ENCODE peak calls at places on chromosomes 11 and 22, in nine cellular contexts. K is T-helper 1 cell; W is HS-27A; U is HFFc6; J is iris pigment epithelial cell; L is AG09309; G is naive B cell; N is A549; H is CD4-positive, CD25-positive, alpha-beta regulatory T cell. M is an unnamed sample.

GRCh38 chr11:117438371-117439000 is 110.8 kb downstream of the CEP164 start:
- DNase-seq in K (no peak), W (no peak), U (no peak), J (no peak), L (no peak), G (no peak), N (no peak), H (no peak), M (peak; percentile 46)

GRCh38 chr11:75869661-75870455 is 54.8 kb downstream of the UVRAG start:
- DNase-seq in K (no peak), W (no peak), U (no peak), J (no peak), L (no peak), G (no peak), N (no peak), H (no peak), M (no peak)

GRCh38 chr11:78022397-78023396 is at the start of gene KCTD14:
- DNase-seq in K (no peak), W (no peak), U (no peak), J (no peak), L (no peak), G (no peak), N (no peak), H (no peak), M (no peak)

GRCh38 chr11:69008774-69009440 is 4.1 kb downstream of the MRGPRF start:
- DNase-seq in K (no peak), W (peak; percentile 95), U (peak; percentile 98), J (peak; percentile 98), L (peak; percentile 89), G (no peak), N (peak; percentile 96), H (no peak), M (no peak)

GRCh38 chr22:19568337-19569311 is 44.4 kb upstream of the CLDN5 start:
- DNase-seq in K (no peak), W (no peak), U (peak; percentile 90), J (peak; percentile 94), L (peak; percentile 93), G (no peak), N (no peak), H (no peak), M (no peak)

GRCh38 chr22:20943104-20943933 is 23.7 kb upstream of the AIFM3 start:
- DNase-seq in K (no peak), W (no peak), U (no peak), J (no peak), L (no peak), G (no peak), N (no peak), H (no peak), M (no peak)

GRCh38 chr22:42074153-42074750 is at the start of gene PHETA2:
- DNase-seq in K (peak; percentile 47), W (no peak), U (no peak), J (peak; percentile 49), L (no peak), G (peak; percentile 54), N (no peak), H (peak; percentile 51), M (no peak)

GRCh38 chr22:24938741-24939341 is 7.7 kb downstream of the LHFPL7 start:
- DNase-seq in K (peak; percentile 24), W (no peak), U (peak; percentile 20), J (peak; percentile 33), L (no peak), G (peak; percentile 14), N (peak; percentile 40), H (peak; percentile 33), M (peak; percentile 62)

GRCh38 chr11:134481135-134481534 is 69.1 kb upstream of the B3GAT1 start:
- DNase-seq in K (no peak), W (no peak), U (no peak), J (no peak), L (no peak), G (no peak), N (no peak), H (no peak), M (no peak)

GRCh38 chr11:61834278-61835004 is 6.3 kb downstream of the FADS2 start:
- DNase-seq in K (no peak), W (no peak), U (no peak), J (peak; percentile 81), L (no peak), G (peak; percentile 50), N (no peak), H (peak; percentile 21), M (peak; percentile 99)

GRCh38 chr11:79371724-79372123 is 69.1 kb downstream of the TENM4 start:
- DNase-seq in K (no peak), W (no peak), U (no peak), J (no peak), L (no peak), G (no peak), N (no peak), H (no peak), M (no peak)

GRCh38 chr11:79437274-79437980 is 3.4 kb downstream of the TENM4 start:
- DNase-seq in K (no peak), W (no peak), U (peak; percentile 46), J (peak; percentile 51), L (no peak), G (no peak), N (no peak), H (no peak), M (peak; percentile 55)

GRCh38 chr22:47237890-47238480 is 475.5 kb downstream of the TBC1D22A start:
- DNase-seq in K (no peak), W (no peak), U (no peak), J (no peak), L (no peak), G (no peak), N (no peak), H (no peak), M (no peak)

GRCh38 chr11:35163707-35164496 is 24.9 kb downstream of the CD44 start:
- DNase-seq in K (peak; percentile 39), W (no peak), U (no peak), J (peak; percentile 60), L (no peak), G (no peak), N (no peak), H (peak; percentile 68), M (no peak)

GRCh38 chr11:65973439-65974110 is 12.0 kb downstream of the SART1 start:
- DNase-seq in K (no peak), W (no peak), U (peak; percentile 41), J (peak; percentile 37), L (no peak), G (no peak), N (no peak), H (no peak), M (no peak)

GRCh38 chr11:88553204-88553603 is 215.7 kb upstream of the CTSC start:
- DNase-seq in K (no peak), W (no peak), U (no peak), J (no peak), L (no peak), G (no peak), N (no peak), H (no peak), M (no peak)

GRCh38 chr11:34809191-34810106 is 106.7 kb downstream of the APIP start:
- DNase-seq in K (no peak), W (no peak), U (peak; percentile 25), J (peak; percentile 52), L (no peak), G (no peak), N (no peak), H (no peak), M (peak; percentile 33)

GRCh38 chr22:40043793-40044101 is 49.0 kb downstream of the FAM83F start:
- DNase-seq in K (no peak), W (no peak), U (no peak), J (no peak), L (no peak), G (no peak), N (no peak), H (no peak), M (no peak)

GRCh38 chr22:43883012-43883661 is 8.7 kb downstream of the PNPLA5 start:
- DNase-seq in K (peak; percentile 31), W (no peak), U (peak; percentile 73), J (peak; percentile 85), L (no peak), G (peak; percentile 29), N (peak; percentile 67), H (peak; percentile 28), M (peak; percentile 63)

GRCh38 chr11:60838132-60838531 is 3.8 kb upstream of the CCDC86 start:
- DNase-seq in K (no peak), W (no peak), U (no peak), J (no peak), L (no peak), G (no peak), N (no peak), H (no peak), M (no peak)

GRCh38 chr22:30872282-30873041 is 96.1 kb downstream of the MORC2 start:
- DNase-seq in K (no peak), W (no peak), U (no peak), J (no peak), L (no peak), G (no peak), N (no peak), H (no peak), M (peak; percentile 43)

GRCh38 chr22:49086606-49087157 is 741.0 kb downstream of the BRD1 start:
- DNase-seq in K (no peak), W (no peak), U (no peak), J (no peak), L (no peak), G (no peak), N (no peak), H (no peak), M (no peak)

GRCh38 chr11:108933630-108934029 is 268.8 kb downstream of the DDX10 start:
- DNase-seq in K (no peak), W (no peak), U (peak; percentile 55), J (peak; percentile 86), L (no peak), G (no peak), N (no peak), H (no peak), M (no peak)

GRCh38 chr22:22578702-22579424 is 19.8 kb upstream of the PRAME start:
- DNase-seq in K (no peak), W (no peak), U (peak; percentile 5), J (peak; percentile 77), L (no peak), G (no peak), N (no peak), H (no peak), M (peak; percentile 27)

GRCh38 chr11:62400760-62401159 is 18.1 kb upstream of the SCGB1A1 start:
- DNase-seq in K (no peak), W (peak; percentile 52), U (peak; percentile 72), J (peak; percentile 62), L (peak; percentile 46), G (no peak), N (no peak), H (no peak), M (no peak)

GRCh38 chr11:96028746-96029145 is 104.8 kb upstream of the MTMR2 start:
- DNase-seq in K (no peak), W (no peak), U (no peak), J (no peak), L (no peak), G (no peak), N (no peak), H (no peak), M (no peak)

GRCh38 chr11:69278091-69278867 is 15.7 kb upstream of the MYEOV start:
- DNase-seq in K (no peak), W (no peak), U (no peak), J (no peak), L (no peak), G (no peak), N (no peak), H (no peak), M (no peak)

GRCh38 chr22:30668306-30668655 is 606 bp upstream of the DUSP18 start:
- DNase-seq in K (no peak), W (no peak), U (no peak), J (no peak), L (no peak), G (no peak), N (peak; percentile 30), H (no peak), M (no peak)

GRCh38 chr11:93986716-93987115 is 34.4 kb upstream of the HEPHL1 start:
- DNase-seq in K (no peak), W (no peak), U (no peak), J (peak; percentile 2), L (peak; percentile 8), G (no peak), N (no peak), H (no peak), M (peak; percentile 63)

GRCh38 chr11:27317751-27318150 is 45.3 kb downstream of the CCDC34 start:
- DNase-seq in K (no peak), W (no peak), U (peak; percentile 48), J (peak; percentile 79), L (no peak), G (no peak), N (peak; percentile 45), H (no peak), M (peak; percentile 81)

GRCh38 chr22:45895436-45896152 is 81.4 kb downstream of the WNT7B start:
- DNase-seq in K (no peak), W (no peak), U (no peak), J (no peak), L (no peak), G (no peak), N (no peak), H (no peak), M (no peak)